ENCODE peak calls at places on chromosomes 6 and 20, in six cellular contexts. H is mesothelial cell of epicardium, A is brain microvascular endothelial cell, N is adipocyte, I is frontal cortex, V is kidney tubule cell. K is an unnamed sample.

GRCh38 chr6:142786476-142786875 is 158.5 kb downstream of the HIVEP2 start:
- DNase-seq in H (no peak), A (no peak), N (no peak), I (no peak), V (peak), K (no peak)

GRCh38 chr20:4507288-4507719 is 214.4 kb upstream of the PRND start:
- DNase-seq in H (no peak), A (peak), N (peak), I (no peak), V (peak), K (no peak)

GRCh38 chr6:166252601-166253000 is 55.6 kb downstream of the PRR18 start:
- DNase-seq in H (no peak), A (no peak), N (no peak), I (no peak), V (no peak), K (peak)

GRCh38 chr6:72272958-72273357 is 348.9 kb upstream of the KCNQ5 start:
- DNase-seq in H (no peak), A (peak), N (peak), I (no peak), V (peak), K (no peak)

GRCh38 chr20:43404880-43405279 is 52.8 kb upstream of the SRSF6 start:
- DNase-seq in H (no peak), A (no peak), N (no peak), I (no peak), V (peak), K (no peak)

GRCh38 chr20:6213311-6213710 is 90.5 kb upstream of the FERMT1 start:
- DNase-seq in H (no peak), A (no peak), N (no peak), I (no peak), V (no peak), K (no peak)

GRCh38 chr20:51305316-51306052 is 237.0 kb downstream of the NFATC2 start:
- DNase-seq in H (no peak), A (no peak), N (no peak), I (no peak), V (no peak), K (no peak)

GRCh38 chr6:168194732-168195565 is 115.9 kb upstream of the FRMD1 start:
- DNase-seq in H (no peak), A (no peak), N (no peak), I (no peak), V (peak), K (no peak)

GRCh38 chr6:56922645-56923044 is 32.3 kb upstream of the BEND6 start:
- DNase-seq in H (no peak), A (no peak), N (no peak), I (no peak), V (no peak), K (no peak)

GRCh38 chr6:30443657-30444450 is 45.5 kb upstream of the HLA-E start:
- DNase-seq in H (no peak), A (no peak), N (peak), I (no peak), V (peak), K (no peak)

GRCh38 chr20:45445805-45446562 is 23.6 kb upstream of the WFDC2 start:
- DNase-seq in H (no peak), A (no peak), N (no peak), I (no peak), V (peak), K (no peak)

GRCh38 chr6:118724211-118724610 is 72.8 kb upstream of the CEP85L start:
- DNase-seq in H (no peak), A (no peak), N (no peak), I (no peak), V (no peak), K (no peak)

GRCh38 chr6:452301-453067 is 60.9 kb downstream of the IRF4 start:
- DNase-seq in H (no peak), A (no peak), N (peak), I (no peak), V (no peak), K (no peak)

GRCh38 chr20:63898882-63899558 is 4.1 kb downstream of the DNAJC5 start:
- DNase-seq in H (no peak), A (no peak), N (no peak), I (no peak), V (no peak), K (peak)

GRCh38 chr6:154481541-154482013 is 28.9 kb downstream of the CNKSR3 start:
- DNase-seq in H (no peak), A (no peak), N (no peak), I (no peak), V (peak), K (no peak)

GRCh38 chr20:25148982-25149846 is 46.3 kb upstream of the ENTPD6 start:
- DNase-seq in H (no peak), A (no peak), N (no peak), I (no peak), V (no peak), K (no peak)

GRCh38 chr6:15945593-15946159 is 183.2 kb upstream of the MYLIP start:
- DNase-seq in H (no peak), A (peak), N (peak), I (no peak), V (peak), K (no peak)

GRCh38 chr6:47478233-47479155 is 905 bp downstream of the CD2AP start:
- DNase-seq in H (no peak), A (no peak), N (peak), I (peak), V (peak), K (no peak)

GRCh38 chr6:84466521-84466920 is 239.1 kb upstream of the CEP162 start:
- DNase-seq in H (no peak), A (peak), N (peak), I (no peak), V (peak), K (no peak)

GRCh38 chr20:51067792-51068191 is 44.9 kb upstream of the KCNG1 start:
- DNase-seq in H (no peak), A (no peak), N (no peak), I (no peak), V (peak), K (no peak)

GRCh38 chr6:63066053-63066704 is 145.1 kb upstream of the FKBP1C start:
- DNase-seq in H (no peak), A (no peak), N (no peak), I (no peak), V (peak), K (no peak)

GRCh38 chr6:53433617-53434285 is 85.0 kb upstream of the ELOVL5 start:
- DNase-seq in H (no peak), A (no peak), N (no peak), I (no peak), V (no peak), K (no peak)

GRCh38 chr6:25054469-25054868 is 118.7 kb upstream of the RIPOR2 start:
- DNase-seq in H (no peak), A (peak), N (peak), I (no peak), V (peak), K (no peak)

GRCh38 chr6:150685860-150686259 is 86.2 kb downstream of the PLEKHG1 start:
- DNase-seq in H (no peak), A (no peak), N (peak), I (no peak), V (peak), K (peak)

GRCh38 chr6:21826031-21826430 is 232.5 kb downstream of the SOX4 start:
- DNase-seq in H (no peak), A (peak), N (no peak), I (no peak), V (peak), K (no peak)

GRCh38 chr6:126030045-126030444 is 43.7 kb downstream of the TRMT11 start:
- DNase-seq in H (no peak), A (no peak), N (no peak), I (no peak), V (no peak), K (no peak)

GRCh38 chr6:131292145-131292938 is 157.1 kb downstream of the AKAP7 start:
- DNase-seq in H (no peak), A (no peak), N (peak), I (no peak), V (no peak), K (no peak)

GRCh38 chr6:138596591-138596990 is 97.3 kb upstream of the NHSL1 start:
- DNase-seq in H (no peak), A (no peak), N (no peak), I (no peak), V (no peak), K (no peak)

GRCh38 chr20:61621381-61621780 is 369.3 kb downstream of the CDH4 start:
- DNase-seq in H (no peak), A (no peak), N (no peak), I (peak), V (no peak), K (no peak)

GRCh38 chr20:55242853-55243252 is 762.5 kb downstream of the CBLN4 start:
- DNase-seq in H (no peak), A (no peak), N (no peak), I (no peak), V (no peak), K (no peak)

K was measured in spleen.